ENCODE peak calls at places on chromosomes 16 and 17, in six cellular contexts. N is mucosa of descending colon; V is upper lobe of right lung; G is stomach; I is CD4-positive, CD25-positive, alpha-beta regulatory T cell; O is SJSA1. Q is an unnamed sample.
A peak's percentile ranks its signal among the peaks of the same experiment; 100 is the strongest.

GRCh38 chr16:19769239-19769638 is 51.2 kb downstream of the IQCK start:
- DNase-seq in N (no peak), V (no peak), G (no peak), I (no peak), O (no peak), Q (no peak)

GRCh38 chr16:2458887-2459646 is 842 bp upstream of the TEDC2 start:
- DNase-seq in N (no peak), V (no peak), G (no peak), I (no peak), O (no peak), Q (no peak)

GRCh38 chr17:31915456-31916100 is 14.1 kb upstream of the UTP6 start:
- DNase-seq in N (no peak), V (no peak), G (no peak), I (no peak), O (no peak), Q (no peak)

GRCh38 chr16:22659933-22660332 is 149.2 kb downstream of the NPIPB5 start:
- DNase-seq in N (no peak), V (no peak), G (no peak), I (no peak), O (no peak), Q (no peak)

GRCh38 chr16:70736454-70737376 is 50.9 kb upstream of the MTSS2 start:
- DNase-seq in N (no peak), V (no peak), G (no peak), I (no peak), O (no peak), Q (no peak)

GRCh38 chr16:10569629-10570028 is 10.8 kb downstream of the EMP2 start:
- DNase-seq in N (no peak), V (no peak), G (no peak), I (no peak), O (no peak), Q (no peak)

GRCh38 chr16:48408688-48409087 is 23.5 kb upstream of the SIAH1 start:
- DNase-seq in N (peak; percentile 49), V (no peak), G (peak; percentile 39), I (no peak), O (peak; percentile 52), Q (no peak)

GRCh38 chr17:61218438-61218837 is 181.2 kb upstream of the TBX2 start:
- DNase-seq in N (no peak), V (no peak), G (no peak), I (no peak), O (peak; percentile 60), Q (no peak)

GRCh38 chr17:79826210-79826680 is 13.0 kb downstream of the CBX4 start:
- DNase-seq in N (no peak), V (no peak), G (no peak), I (no peak), O (no peak), Q (peak; percentile 66)

GRCh38 chr17:298791-299450 is 53.7 kb downstream of the RPH3AL start:
- DNase-seq in N (no peak), V (peak; percentile 38), G (no peak), I (no peak), O (no peak), Q (peak; percentile 79)

GRCh38 chr17:68832140-68832871 is 122.9 kb downstream of the ABCA8 start:
- DNase-seq in N (no peak), V (no peak), G (no peak), I (no peak), O (no peak), Q (no peak)

GRCh38 chr17:82302991-82303943 is 14.1 kb downstream of the CD7 start:
- DNase-seq in N (peak; percentile 40), V (peak; percentile 64), G (no peak), I (no peak), O (no peak), Q (no peak)

GRCh38 chr17:50056961-50057330 is 1.0 kb downstream of the ITGA3 start:
- DNase-seq in N (peak; percentile 76), V (no peak), G (peak; percentile 40), I (no peak), O (peak; percentile 86), Q (peak; percentile 35)

GRCh38 chr16:27505297-27506236 is 44.1 kb downstream of the GTF3C1 start:
- DNase-seq in N (no peak), V (no peak), G (no peak), I (no peak), O (no peak), Q (peak; percentile 12)

GRCh38 chr17:78726471-78727010 is 55.5 kb downstream of the CYTH1 start:
- DNase-seq in N (no peak), V (no peak), G (no peak), I (no peak), O (no peak), Q (no peak)

GRCh38 chr17:78724544-78724943 is 57.5 kb downstream of the CYTH1 start:
- DNase-seq in N (no peak), V (no peak), G (peak; percentile 45), I (no peak), O (peak; percentile 46), Q (no peak)

GRCh38 chr17:78727057-78727456 is 55.0 kb downstream of the CYTH1 start:
- DNase-seq in N (no peak), V (no peak), G (no peak), I (no peak), O (no peak), Q (no peak)

GRCh38 chr17:78724999-78725398 is 57.1 kb downstream of the CYTH1 start:
- DNase-seq in N (no peak), V (no peak), G (no peak), I (no peak), O (no peak), Q (no peak)

DNA sequence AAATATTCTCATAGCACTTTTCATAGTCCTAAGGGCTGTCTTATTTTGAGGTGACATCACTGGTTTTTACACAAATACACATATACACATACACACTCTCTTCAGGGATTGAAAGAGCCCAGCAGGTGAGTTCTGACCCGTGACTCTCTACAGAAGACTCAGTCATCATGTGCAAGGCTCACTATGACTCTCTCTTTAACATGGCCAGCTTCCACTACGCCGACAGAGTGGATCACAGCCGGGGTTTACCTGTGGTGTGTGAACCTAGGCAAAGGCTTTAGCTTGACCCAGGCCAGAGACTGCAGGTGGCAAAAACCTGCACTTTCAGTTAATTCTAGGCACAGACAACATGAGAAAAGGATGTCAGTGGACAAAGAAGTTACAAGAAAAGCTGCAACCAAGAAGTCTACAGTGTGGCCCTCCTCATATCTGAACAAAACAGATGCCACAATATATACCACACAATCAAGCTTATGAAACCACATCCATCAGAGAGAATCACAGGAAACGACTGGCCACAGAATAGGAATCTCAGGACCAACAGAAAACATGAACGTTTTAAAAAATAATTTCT is 56.5 kb downstream of the CYTH1 start:
- DNase-seq in N (no peak), V (no peak), G (no peak), I (no peak), O (no peak), Q (no peak)
- H3K4me1 ChIP-seq in N (peaks cover 48% of the 10 kb centered on the region), V (peaks cover 50% of the 10 kb centered on the region), G (peaks cover 90% of the 10 kb centered on the region), I (peaks cover 97% of the 10 kb centered on the region), O (peaks cover 28% of the 10 kb centered on the region), Q (peaks cover 38% of the 10 kb centered on the region)

DNA sequence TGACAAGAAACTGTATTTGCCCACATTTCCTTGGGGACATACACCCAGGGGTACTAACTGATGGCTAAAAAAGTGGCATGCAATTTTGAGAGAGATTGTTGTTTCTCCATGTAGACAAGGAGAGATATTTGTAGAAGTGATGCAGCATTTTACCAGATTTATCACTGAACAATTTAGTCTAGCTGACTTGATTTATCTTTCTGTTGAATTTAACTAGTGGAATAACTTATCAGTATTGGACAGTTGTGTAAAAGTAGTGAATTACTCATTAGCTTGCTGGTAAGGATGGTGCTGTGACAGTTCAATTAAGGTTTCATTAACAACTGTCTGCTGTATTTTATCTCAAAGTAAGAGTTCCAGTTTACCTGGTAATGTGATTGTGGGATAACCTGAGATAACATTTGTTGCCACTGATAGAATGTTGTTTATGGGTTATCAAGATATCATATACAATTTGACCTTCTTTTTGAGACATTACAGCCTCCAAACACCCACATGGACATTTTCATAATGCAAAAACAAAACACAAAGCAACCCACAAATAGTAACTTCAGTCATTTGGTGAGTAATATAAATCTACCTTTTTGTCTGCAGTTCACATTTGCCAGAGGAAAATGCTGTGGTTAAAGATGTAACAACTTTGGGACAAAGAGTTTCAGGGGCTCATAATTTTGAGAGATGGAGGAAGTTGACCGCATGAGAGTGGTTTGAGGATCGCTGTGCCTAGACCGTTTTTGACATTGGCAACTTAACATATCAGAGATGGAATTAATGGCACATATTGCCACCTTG is 3.8 kb downstream of the NLK start:
- DNase-seq in N (no peak), V (no peak), G (no peak), I (no peak), O (no peak), Q (no peak)
- H3K4me1 ChIP-seq in N (peaks cover 26% of the 10 kb centered on the region), V (peaks cover 27% of the 10 kb centered on the region), G (peaks cover 60% of the 10 kb centered on the region), I (peaks cover 49% of the 10 kb centered on the region), O (peaks cover 31% of the 10 kb centered on the region), Q (peaks cover 46% of the 10 kb centered on the region)

DNA sequence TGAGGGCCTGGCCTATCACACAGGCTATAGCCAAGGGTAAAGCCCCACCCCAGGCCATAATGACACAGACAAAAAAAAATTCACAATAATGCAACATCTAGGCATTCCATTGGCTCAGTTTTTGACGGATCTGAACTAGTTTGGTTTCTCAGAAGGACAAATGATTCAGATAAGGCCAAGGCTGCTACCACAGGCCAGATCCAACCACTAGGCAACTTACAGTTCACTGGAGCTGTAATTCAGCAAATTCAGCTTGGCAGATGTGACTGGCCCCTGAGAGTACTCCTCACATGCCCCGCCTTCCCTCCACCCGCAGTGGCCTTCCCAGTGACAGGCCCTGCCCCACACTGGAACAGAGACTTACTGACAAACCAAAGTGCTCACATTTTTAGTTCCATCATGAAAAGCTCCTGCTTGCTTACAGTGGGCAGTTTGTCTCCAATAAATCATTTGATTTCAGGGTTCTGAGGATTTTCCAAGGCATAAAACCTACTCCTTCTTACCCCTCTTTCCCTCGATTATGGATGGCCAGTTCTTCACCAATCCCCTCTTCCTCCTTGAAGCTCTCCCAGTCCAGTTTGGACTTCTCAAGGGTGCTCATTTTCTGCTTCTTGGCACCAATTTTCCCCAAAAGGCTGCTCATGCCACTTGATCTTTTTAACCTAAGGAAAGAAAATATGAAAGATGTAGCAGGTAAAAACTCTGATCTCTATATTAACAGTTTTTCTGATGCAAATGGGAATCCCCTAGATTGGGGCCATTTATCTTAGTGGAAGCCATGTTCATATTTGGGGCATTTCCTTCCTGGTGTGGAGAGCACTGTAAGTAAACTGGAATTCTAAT is 53.3 kb upstream of the BCAR1 start:
- DNase-seq in N (peak; percentile 77), V (no peak), G (peak; percentile 28), I (no peak), O (peak; percentile 58), Q (peak; percentile 22)
- H3K4me1 ChIP-seq in N (peaks cover 31% of the 10 kb centered on the region), V (peaks cover 21% of the 10 kb centered on the region), G (peaks cover 46% of the 10 kb centered on the region), I (peaks cover 9% of the 10 kb centered on the region), O (peaks cover 30% of the 10 kb centered on the region), Q (peaks cover 19% of the 10 kb centered on the region)

GRCh38 chr16:49886554-49887121 is 30.7 kb upstream of the ZNF423 start:
- DNase-seq in N (no peak), V (no peak), G (no peak), I (no peak), O (no peak), Q (no peak)

GRCh38 chr16:49881890-49882289 is 26.0 kb upstream of the ZNF423 start:
- DNase-seq in N (no peak), V (no peak), G (no peak), I (no peak), O (no peak), Q (no peak)

GRCh38 chr16:49889725-49890397 is 33.9 kb upstream of the ZNF423 start:
- DNase-seq in N (no peak), V (no peak), G (no peak), I (no peak), O (no peak), Q (peak; percentile 16)

GRCh38 chr16:49883111-49883829 is 27.4 kb upstream of the ZNF423 start:
- DNase-seq in N (no peak), V (no peak), G (no peak), I (no peak), O (peak; percentile 9), Q (no peak)

GRCh38 chr16:49884033-49884707 is 28.3 kb upstream of the ZNF423 start:
- DNase-seq in N (no peak), V (no peak), G (no peak), I (no peak), O (no peak), Q (no peak)
- H3K4me1 ChIP-seq in N (peaks cover 13% of the 10 kb centered on the region), V (no peaks in the 10 kb centered on the region), G (no peaks in the 10 kb centered on the region), I (no peaks in the 10 kb centered on the region), O (peaks cover 11% of the 10 kb centered on the region), Q (peaks cover 7% of the 10 kb centered on the region)

Q was measured in cardiac muscle cell.